ENCODE peak calls at places on chromosomes 11 and 22, in five cellular contexts. B is HL-60, A is astrocyte of the cerebellum, R is GM10248, S is GM13977. J is an unnamed sample.

GRCh38 chr11:65204646-65205601 is 23.2 kb downstream of the CAPN1 start:
- DNase-seq in B (no peak), A (no peak), R (peak), S (peak), J (peak)

GRCh38 chr11:11246166-11246565 is 106.9 kb downstream of the CSNK2A3 start:
- DNase-seq in B (no peak), A (no peak), R (no peak), S (no peak), J (no peak)

GRCh38 chr11:13486926-13487660 is 8.7 kb downstream of the PTH start:
- DNase-seq in B (no peak), A (no peak), R (no peak), S (peak), J (peak)

GRCh38 chr11:117300301-117300700 is 9.2 kb downstream of the BACE1-AS start:
- DNase-seq in B (no peak), A (peak), R (no peak), S (no peak), J (peak)

GRCh38 chr11:77179048-77179447 is 51.0 kb downstream of the MYO7A start:
- DNase-seq in B (no peak), A (no peak), R (no peak), S (no peak), J (no peak)

GRCh38 chr11:17876827-17877226 is 136.0 kb downstream of the SERGEF start:
- DNase-seq in B (no peak), A (no peak), R (no peak), S (no peak), J (no peak)

GRCh38 chr11:77084581-77085191 is 17.9 kb downstream of the CAPN5 start:
- DNase-seq in B (no peak), A (no peak), R (no peak), S (no peak), J (no peak)

GRCh38 chr11:43738600-43739409 is 58.3 kb downstream of the HSD17B12 start:
- DNase-seq in B (no peak), A (peak), R (no peak), S (no peak), J (no peak)

GRCh38 chr22:31526275-31526674 is 29.9 kb downstream of the SFI1 start:
- DNase-seq in B (no peak), A (no peak), R (no peak), S (no peak), J (no peak)

GRCh38 chr22:43151251-43152000 is at the start of gene TSPO:
- DNase-seq in B (peak), A (no peak), R (peak), S (peak), J (no peak)

GRCh38 chr11:127567237-127567932 is 566.8 kb upstream of the KIRREL3 start:
- DNase-seq in B (no peak), A (no peak), R (no peak), S (no peak), J (no peak)

GRCh38 chr22:42856179-42856864 is 751 bp downstream of the ARFGAP3 start:
- DNase-seq in B (peak), A (no peak), R (no peak), S (peak), J (peak)

GRCh38 chr11:57116654-57117053 is 65.1 kb upstream of the LRRC55 start:
- DNase-seq in B (no peak), A (peak), R (peak), S (peak), J (no peak)

GRCh38 chr11:26231252-26231661 is 100.7 kb upstream of the ANO3 start:
- DNase-seq in B (no peak), A (peak), R (no peak), S (no peak), J (no peak)

GRCh38 chr22:43964314-43964857 is 9.1 kb downstream of the SAMM50 start:
- DNase-seq in B (no peak), A (no peak), R (no peak), S (no peak), J (no peak)

GRCh38 chr11:118921121-118921928 is 4.4 kb downstream of the BCL9L start:
- DNase-seq in B (no peak), A (no peak), R (no peak), S (no peak), J (no peak)

GRCh38 chr22:21816787-21817496 is 50.5 kb downstream of the MAPK1 start:
- DNase-seq in B (peak), A (peak), R (peak), S (peak), J (peak)

GRCh38 chr11:38460901-38461300 is 1862.9 kb upstream of the RAG2 start:
- DNase-seq in B (no peak), A (peak), R (no peak), S (no peak), J (no peak)

GRCh38 chr11:111736191-111736590 is 30.0 kb downstream of the PPP2R1B start:
- DNase-seq in B (no peak), A (no peak), R (no peak), S (no peak), J (no peak)

GRCh38 chr11:8613036-8613435 is 19.0 kb upstream of the STK33 start:
- DNase-seq in B (no peak), A (no peak), R (no peak), S (no peak), J (no peak)

GRCh38 chr11:11786771-11787170 is 55.0 kb upstream of the USP47 start:
- DNase-seq in B (no peak), A (peak), R (no peak), S (no peak), J (no peak)

GRCh38 chr11:3123761-3124733 is 41.1 kb downstream of the OSBPL5 start:
- DNase-seq in B (peak), A (peak), R (no peak), S (no peak), J (no peak)

GRCh38 chr22:27872488-27872887 is 46.6 kb downstream of the PITPNB start:
- DNase-seq in B (no peak), A (no peak), R (no peak), S (no peak), J (no peak)

GRCh38 chr11:73566422-73566821 is 31.5 kb downstream of the FAM168A start:
- DNase-seq in B (no peak), A (no peak), R (no peak), S (no peak), J (no peak)

GRCh38 chr11:66321606-66322005 is 4.8 kb upstream of the CD248 start:
- DNase-seq in B (no peak), A (no peak), R (no peak), S (no peak), J (no peak)

GRCh38 chr11:25057861-25058260 is 561.0 kb downstream of the LUZP2 start:
- DNase-seq in B (no peak), A (no peak), R (no peak), S (no peak), J (no peak)

GRCh38 chr11:100682247-100682969 is 4.7 kb upstream of the ARHGAP42 start:
- DNase-seq in B (no peak), A (no peak), R (no peak), S (no peak), J (no peak)

GRCh38 chr11:21820176-21820575 is 372.7 kb upstream of the ANO5 start:
- DNase-seq in B (no peak), A (no peak), R (no peak), S (no peak), J (no peak)

GRCh38 chr22:46971141-46971775 is 208.8 kb downstream of the TBC1D22A start:
- DNase-seq in B (no peak), A (no peak), R (no peak), S (no peak), J (no peak)

GRCh38 chr11:94132152-94132558 is 3.5 kb downstream of the PANX1 start:
- DNase-seq in B (no peak), A (peak), R (no peak), S (no peak), J (no peak)

GRCh38 chr11:73387594-73388021 is 11.4 kb downstream of the RELT start:
- DNase-seq in B (no peak), A (no peak), R (no peak), S (no peak), J (no peak)

GRCh38 chr11:133819114-133819513 is 26.2 kb downstream of the SPATA19 start:
- DNase-seq in B (no peak), A (no peak), R (no peak), S (no peak), J (no peak)

GRCh38 chr22:39724390-39724789 is 153.8 kb downstream of the CACNA1I start:
- DNase-seq in B (no peak), A (no peak), R (no peak), S (no peak), J (no peak)

GRCh38 chr11:27216268-27217149 is 146.5 kb downstream of the CCDC34 start:
- DNase-seq in B (no peak), A (no peak), R (no peak), S (no peak), J (no peak)

DNA sequence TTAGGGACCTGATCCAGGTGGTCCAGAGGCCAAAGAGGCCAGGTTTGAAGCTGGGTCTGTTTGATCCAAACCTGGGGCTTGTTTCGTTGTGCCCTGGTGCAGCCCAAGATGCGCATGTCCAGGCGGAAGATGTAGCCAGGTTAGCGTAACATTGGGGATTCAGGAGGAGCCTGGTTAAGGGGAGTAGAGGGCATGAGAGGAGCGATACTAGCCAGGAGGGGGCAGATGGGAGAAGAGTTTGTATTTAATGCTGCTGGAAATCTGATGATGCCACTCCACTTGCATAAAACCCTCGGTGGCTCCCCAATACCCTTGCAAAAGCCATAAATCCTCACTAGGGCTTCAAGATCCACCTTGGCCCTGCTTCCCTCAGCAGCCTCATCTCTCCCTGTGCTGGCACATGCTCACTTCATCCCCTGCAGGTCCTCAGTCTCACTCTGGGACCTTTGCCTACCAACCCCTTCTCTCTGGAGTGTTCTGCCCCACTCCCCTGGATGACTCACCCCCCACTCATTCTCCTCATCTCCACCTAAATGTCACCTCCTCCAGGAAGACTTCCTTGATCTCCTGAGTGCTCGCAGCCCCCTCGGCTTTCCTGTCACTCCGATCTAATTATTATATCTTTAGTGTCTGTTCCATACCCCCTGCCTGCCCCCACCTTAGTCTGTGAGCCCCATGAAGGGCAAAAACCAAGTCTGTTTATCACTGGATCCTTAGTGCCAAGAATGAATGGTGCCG is 95.9 kb downstream of the MIAT start:
- DNase-seq in B (no peak), A (no peak), R (no peak), S (no peak), J (no peak)
- TF ChIP-seq CTCF in B (no peak), A (no peak), R (no peak), S (no peak), J (peak)

GRCh38 chr11:132103006-132103405 is 732.6 kb downstream of the NTM start:
- DNase-seq in B (no peak), A (no peak), R (no peak), S (no peak), J (no peak)

GRCh38 chr11:132095230-132096165 is 725.1 kb downstream of the NTM start:
- DNase-seq in B (no peak), A (no peak), R (no peak), S (no peak), J (no peak)

GRCh38 chr11:132100583-132100982 is 730.2 kb downstream of the NTM start:
- DNase-seq in B (no peak), A (no peak), R (no peak), S (no peak), J (no peak)

GRCh38 chr11:132101861-132102260 is 731.4 kb downstream of the NTM start:
- DNase-seq in B (no peak), A (peak), R (no peak), S (no peak), J (no peak)

DNA sequence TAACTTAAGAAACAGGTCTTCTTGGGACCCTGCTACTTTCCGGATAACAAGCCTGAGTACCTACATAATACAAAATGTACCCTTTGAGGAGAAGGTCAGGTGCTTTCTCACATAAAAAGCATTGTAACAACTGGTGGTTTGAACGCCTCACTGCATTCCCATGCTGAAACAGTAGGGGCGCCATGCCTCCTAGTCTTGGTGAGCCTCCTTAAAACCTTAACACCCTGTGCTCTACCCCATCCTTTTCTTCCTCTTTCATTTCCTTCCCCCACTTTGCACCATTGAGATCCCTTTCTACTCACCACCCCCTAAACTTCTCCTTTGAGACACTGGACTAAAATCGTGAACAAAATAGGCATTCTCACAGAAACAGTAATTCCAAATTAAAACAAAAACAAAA is 729.3 kb downstream of the NTM start:
- DNase-seq in B (peak), A (no peak), R (peak), S (no peak), J (no peak)
- TF ChIP-seq CTCF in B (peak), A (peak), R (no peak), S (peak), J (peak)

GRCh38 chr11:67648140-67648795 is 2.3 kb downstream of the ACY3 start:
- DNase-seq in B (peak), A (no peak), R (peak), S (peak), J (peak)
- TF ChIP-seq CTCF in B (peak), A (no peak), R (peak), S (peak), J (peak)

GRCh38 chr11:1348748-1349073 is 39.3 kb upstream of the TOLLIP start:
- DNase-seq in B (no peak), A (no peak), R (no peak), S (no peak), J (no peak)
- TF ChIP-seq CTCF in B (no peak), A (no peak), R (no peak), S (no peak), J (no peak)

GRCh38 chr11:30991802-30992512 is 377.6 kb downstream of the DCDC1 start:
- DNase-seq in B (no peak), A (no peak), R (no peak), S (no peak), J (no peak)
- TF ChIP-seq CTCF in B (no peak), A (no peak), R (no peak), S (no peak), J (no peak)

GRCh38 chr22:28951969-28952521 is 68.7 kb downstream of the ZNRF3 start:
- DNase-seq in B (no peak), A (peak), R (no peak), S (no peak), J (no peak)

GRCh38 chr22:28952857-28953256 is 69.5 kb downstream of the ZNRF3 start:
- DNase-seq in B (no peak), A (no peak), R (no peak), S (no peak), J (no peak)

GRCh38 chr22:28951530-28951929 is 68.2 kb downstream of the ZNRF3 start:
- DNase-seq in B (no peak), A (no peak), R (no peak), S (no peak), J (no peak)

GRCh38 chr22:28949788-28950187 is 66.4 kb downstream of the ZNRF3 start:
- DNase-seq in B (no peak), A (no peak), R (no peak), S (no peak), J (no peak)

DNA sequence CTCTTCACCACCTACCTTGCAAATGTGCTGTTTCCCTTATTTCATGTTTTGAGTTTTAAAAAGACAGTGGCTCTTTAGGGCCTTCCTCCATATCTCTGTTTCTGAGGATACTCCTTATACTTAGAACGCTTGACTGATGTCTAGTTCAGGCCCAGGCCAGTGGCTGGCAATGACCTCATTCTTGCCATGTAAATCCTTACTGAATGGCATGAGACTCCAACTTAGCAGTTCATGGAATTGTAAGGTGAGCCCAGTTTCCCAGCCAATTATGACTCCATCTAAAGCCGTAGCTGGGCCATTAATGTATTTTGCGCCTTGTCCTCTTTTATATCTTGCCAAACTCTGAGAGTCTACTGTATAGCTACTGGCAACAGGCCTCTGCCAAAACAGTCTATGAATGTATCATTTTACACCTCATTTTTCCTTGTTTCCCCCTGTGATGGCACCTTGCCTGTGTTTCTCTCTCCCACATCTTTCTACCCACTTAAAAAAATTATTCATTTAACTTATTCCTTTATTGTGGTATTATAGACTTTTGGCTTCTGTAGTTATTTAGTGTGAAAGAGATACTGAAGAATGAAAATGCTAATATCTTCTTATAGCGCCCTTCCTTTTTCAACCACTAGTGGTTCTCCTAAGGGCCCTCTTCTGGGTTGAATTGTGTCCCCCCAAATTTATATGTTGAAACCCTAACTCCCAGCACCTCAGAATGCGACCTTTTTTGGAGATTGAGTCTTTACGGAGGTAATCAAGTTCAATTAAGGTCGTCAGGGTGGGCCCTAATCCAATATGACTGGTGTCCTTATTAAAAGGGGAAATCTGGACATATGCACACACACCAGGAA is 67.4 kb downstream of the ZNRF3 start:
- DNase-seq in B (no peak), A (no peak), R (no peak), S (no peak), J (no peak)
- TF ChIP-seq CTCF in B (no peak), A (peak), R (no peak), S (no peak), J (peak)

J was measured in GM06990.